ENCODE peak calls at places on chromosomes 7 and 10, in six cellular contexts. T is colonic mucosa, E is hepatocyte, H is WERI-Rb-1, W is stomach, Z is left lung. G is an unnamed sample.

GRCh38 chr7:82194011-82194410 is 249.6 kb downstream of the CACNA2D1 start:
- DNase-seq in T (no peak), E (no peak), H (no peak), W (no peak), Z (no peak), G (no peak)

GRCh38 chr10:113326160-113327111 is 226.4 kb upstream of the HABP2 start:
- DNase-seq in T (no peak), E (peak; percentile 54), H (peak; percentile 85), W (no peak), Z (no peak), G (no peak)

GRCh38 chr10:108064856-108065255 is 900.4 kb upstream of the SORCS1 start:
- DNase-seq in T (no peak), E (no peak), H (no peak), W (no peak), Z (no peak), G (no peak)

GRCh38 chr10:86815035-86815617 is 58.7 kb downstream of the BMPR1A start:
- DNase-seq in T (no peak), E (no peak), H (no peak), W (no peak), Z (no peak), G (no peak)

GRCh38 chr10:90937645-90938258 is 16.9 kb upstream of the ANKRD1 start:
- DNase-seq in T (no peak), E (no peak), H (peak; percentile 32), W (no peak), Z (no peak), G (no peak)

GRCh38 chr7:153433223-153433622 is 619.0 kb upstream of the DPP6 start:
- DNase-seq in T (no peak), E (no peak), H (no peak), W (no peak), Z (no peak), G (no peak)

GRCh38 chr7:102284399-102284798 is 2.3 kb upstream of the SH2B2 start:
- DNase-seq in T (no peak), E (no peak), H (no peak), W (no peak), Z (peak; percentile 77), G (no peak)

GRCh38 chr7:42876182-42877068 is 35.4 kb downstream of the C7orf25 start:
- DNase-seq in T (peak; percentile 79), E (peak; percentile 79), H (peak; percentile 50), W (peak; percentile 63), Z (no peak), G (no peak)

GRCh38 chr7:28093617-28094232 is 86.9 kb downstream of the JAZF1 start:
- DNase-seq in T (peak; percentile 71), E (peak; percentile 75), H (peak; percentile 81), W (peak; percentile 55), Z (peak; percentile 84), G (peak; percentile 65)

GRCh38 chr10:62386401-62387320 is 12.5 kb downstream of the ZNF365 start:
- DNase-seq in T (no peak), E (no peak), H (no peak), W (no peak), Z (no peak), G (no peak)

GRCh38 chr7:32914186-32914585 is 22.6 kb upstream of the KBTBD2 start:
- DNase-seq in T (no peak), E (no peak), H (no peak), W (no peak), Z (no peak), G (no peak)
- TF ChIP-seq CTCF in T (no peak), E (no peak), H (peak; percentile 31), W (no peak), Z (no peak), G (no peak)

DNA sequence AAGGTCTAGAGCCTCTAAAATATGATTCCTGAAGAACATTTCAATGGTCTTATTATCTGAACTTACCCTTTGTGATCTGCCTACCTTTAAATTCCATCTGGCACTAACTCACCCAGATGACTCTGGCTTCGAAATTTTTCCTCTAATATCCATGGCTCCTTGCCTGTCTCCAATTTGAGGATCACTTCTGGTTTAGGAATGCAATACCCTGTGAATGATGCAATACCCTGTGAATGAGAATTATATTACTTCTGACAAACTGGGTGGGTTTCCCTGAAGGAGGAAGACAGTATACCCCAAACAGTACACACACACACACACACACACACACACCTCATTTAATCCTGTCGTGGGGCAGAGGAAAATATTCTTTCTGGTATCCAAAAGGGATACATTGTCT is 115.3 kb downstream of the ZNF33B start:
- DNase-seq in T (no peak), E (no peak), H (no peak), W (no peak), Z (no peak), G (no peak)
- H3K4me3 ChIP-seq in T (no peak overlapping the region), E (no peak overlapping the region), H (no peak overlapping the region), W (no peak overlapping the region), Z (no peak overlapping the region), G (no peak overlapping the region)

DNA sequence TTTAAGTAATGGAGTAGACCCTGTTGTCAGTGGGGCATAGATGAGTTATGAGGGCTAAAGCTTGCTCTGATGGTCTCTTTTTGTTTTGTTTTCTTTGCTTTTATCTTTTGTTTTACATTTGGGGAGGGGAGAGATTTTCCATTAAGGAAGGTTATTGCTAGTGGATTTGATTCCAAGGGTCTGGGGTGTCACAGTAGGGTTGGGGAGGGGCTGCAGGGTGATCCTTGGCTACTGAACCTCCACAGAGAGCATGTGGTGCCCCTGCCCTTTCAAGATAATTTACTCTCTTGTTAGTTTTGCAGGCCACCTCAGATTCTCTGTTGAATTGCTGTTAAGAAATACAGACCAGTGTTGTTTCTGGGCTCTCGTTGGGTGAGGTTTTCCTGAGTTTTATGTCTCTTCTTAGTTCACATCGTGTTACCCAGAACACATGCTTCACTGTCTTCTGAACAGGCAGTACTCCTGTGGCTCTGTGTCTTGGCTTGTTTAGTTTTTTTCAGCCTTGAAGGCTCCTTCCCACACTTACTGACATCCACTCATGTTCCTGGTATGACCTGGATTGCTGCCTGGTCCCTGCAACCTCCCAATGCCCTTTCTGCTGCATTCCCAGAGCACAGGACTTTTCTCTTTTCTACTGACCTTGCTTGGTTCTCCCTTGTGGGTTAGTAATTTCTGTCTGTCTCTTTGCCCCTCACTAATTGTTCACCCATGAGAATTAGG is 4.3 kb downstream of the KIFBP start:
- DNase-seq in T (no peak), E (peak; percentile 45), H (no peak), W (peak; percentile 40), Z (no peak), G (no peak)
- H3K27ac ChIP-seq in T (no peak overlapping the region), E (no peak overlapping the region), H (no peak overlapping the region), W (peak overlapping the region; percentile 46), Z (peak overlapping the region; percentile 10), G (no peak overlapping the region)

GRCh38 chr10:12949248-12949647 is 52.3 kb downstream of the CCDC3 start:
- DNase-seq in T (no peak), E (no peak), H (no peak), W (no peak), Z (no peak), G (no peak)
- TF ChIP-seq CTCF in T (no peak), E (peak; percentile 3), H (peak; percentile 28), W (no peak), Z (no peak), G (no peak)

G was measured in dorsolateral prefrontal cortex.